ENCODE peak calls at places on chromosome 6, in eight cellular contexts. R, G, W, I, X, A, Y and O are unnamed samples.

GRCh38 chr6:53611342-53611741 is 54.2 kb downstream of the KLHL31 start:
- DNase-seq in W (no peak), X (no peak), Y (no peak), I (no peak), G (no peak), A (no peak), R (no peak), O (no peak)

GRCh38 chr6:149990672-149991402 is 27.1 kb downstream of the ULBP1 start:
- DNase-seq in X (no peak), R (no peak), W (no peak), G (peak), I (no peak), Y (no peak), A (peak), O (no peak)

GRCh38 chr6:126100386-126100785 is 114.0 kb downstream of the TRMT11 start:
- DNase-seq in Y (no peak), I (no peak), R (no peak), X (no peak), A (no peak), W (no peak), G (no peak), O (no peak)

GRCh38 chr6:45350186-45350585 is 22.1 kb downstream of the RUNX2 start:
- DNase-seq in G (no peak), Y (no peak), W (no peak), A (no peak), X (no peak), I (no peak), R (no peak), O (no peak)

GRCh38 chr6:12522347-12522746 is 194.2 kb upstream of the PHACTR1 start:
- DNase-seq in X (no peak), W (no peak), R (no peak), I (no peak), G (no peak), Y (no peak), A (no peak), O (no peak)

GRCh38 chr6:82045965-82046756 is 201.4 kb downstream of the IBTK start:
- DNase-seq in X (no peak), A (no peak), I (no peak), W (no peak), G (no peak), R (no peak), Y (peak), O (no peak)

GRCh38 chr6:48990746-48991145 is 472.3 kb downstream of the MMUT start:
- DNase-seq in Y (no peak), I (no peak), G (no peak), A (no peak), W (no peak), X (no peak), R (no peak), O (no peak)

GRCh38 chr6:45835725-45836437 is 179.8 kb downstream of the CLIC5 start:
- DNase-seq in R (no peak), Y (no peak), I (no peak), G (no peak), W (no peak), X (peak), A (no peak), O (no peak)

GRCh38 chr6:112149236-112149635 is 61.8 kb downstream of the FAM229B start:
- DNase-seq in I (no peak), W (no peak), X (no peak), G (no peak), A (no peak), Y (no peak), R (no peak), O (no peak)

GRCh38 chr6:27333642-27334040 is 21.6 kb upstream of the POM121L2 start:
- DNase-seq in Y (no peak), I (no peak), R (no peak), A (no peak), X (no peak), W (no peak), G (no peak), O (no peak)

GRCh38 chr6:89525786-89526562 is 93.0 kb downstream of the ANKRD6 start:
- DNase-seq in W (no peak), I (no peak), A (no peak), X (no peak), G (no peak), R (no peak), Y (no peak), O (no peak)

GRCh38 chr6:14207493-14207892 is 89.9 kb downstream of the CD83 start:
- DNase-seq in W (no peak), I (no peak), A (no peak), Y (no peak), G (no peak), X (no peak), R (no peak), O (no peak)

GRCh38 chr6:31399589-31400466 is 3.6 kb upstream of the MICA start:
- DNase-seq in I (peak), W (peak), Y (peak), X (peak), A (no peak), R (peak), G (no peak), O (peak)

GRCh38 chr6:108914235-108915022 is 66.2 kb downstream of the ARMC2 start:
- DNase-seq in I (no peak), A (peak), W (no peak), Y (peak), R (no peak), X (peak), G (peak), O (peak)